ENCODE peak calls at places on chromosomes 3 and 15, in seven cellular contexts. One of them, this sample, is unnamed.

GRCh38 chr3:176978441-176978840 is 218.8 kb downstream of the TBL1XR1 start:
- DNase-seq in K562: no peak
- DNase-seq in HepG2: no peak
- DNase-seq in H1: no peak
- DNase-seq in GM12878: no peak
- DNase-seq in SK-N-SH: no peak
- DNase-seq in HCT116: no peak
- DNase-seq in this sample: no peak

GRCh38 chr3:194518652-194519051 is 31.9 kb upstream of the ATP13A3 start:
- DNase-seq in K562: no peak
- DNase-seq in HepG2: no peak
- DNase-seq in H1: no peak
- DNase-seq in GM12878: no peak
- DNase-seq in SK-N-SH: no peak
- DNase-seq in HCT116: no peak
- DNase-seq in this sample: no peak

GRCh38 chr15:79535536-79535935 is 103.4 kb downstream of the MINAR1 start:
- DNase-seq in K562: no peak
- DNase-seq in HepG2: no peak
- DNase-seq in H1: no peak
- DNase-seq in GM12878: no peak
- DNase-seq in SK-N-SH: no peak
- DNase-seq in HCT116: no peak
- DNase-seq in this sample: no peak

GRCh38 chr3:39107874-39108308 is 411 bp downstream of the TTC21A start:
- DNase-seq in K562: no peak
- DNase-seq in HepG2: no peak
- DNase-seq in H1: no peak
- DNase-seq in GM12878: no peak
- DNase-seq in SK-N-SH: no peak
- DNase-seq in HCT116: no peak
- DNase-seq in this sample: no peak

GRCh38 chr15:60043744-60044435 is 39.8 kb downstream of the FOXB1 start:
- DNase-seq in K562: no peak
- DNase-seq in HepG2: no peak
- DNase-seq in H1: no peak
- DNase-seq in GM12878: no peak
- DNase-seq in SK-N-SH: no peak
- DNase-seq in HCT116: no peak
- DNase-seq in this sample: no peak

GRCh38 chr3:160150525-160150924 is 74.7 kb upstream of the C3orf80 start:
- DNase-seq in K562: no peak
- DNase-seq in HepG2: no peak
- DNase-seq in H1: no peak
- DNase-seq in GM12878: no peak
- DNase-seq in SK-N-SH: no peak
- DNase-seq in HCT116: no peak
- DNase-seq in this sample: no peak

GRCh38 chr3:157844770-157845522 is 261.3 kb downstream of the SHOX2 start:
- DNase-seq in K562: no peak
- DNase-seq in HepG2: no peak
- DNase-seq in H1: no peak
- DNase-seq in GM12878: no peak
- DNase-seq in SK-N-SH: no peak
- DNase-seq in HCT116: no peak
- DNase-seq in this sample: no peak

GRCh38 chr3:50205719-50206276 is 727 bp downstream of the SLC38A3 start:
- DNase-seq in K562: peak; percentile 67
- DNase-seq in HepG2: peak; percentile 73
- DNase-seq in H1: no peak
- DNase-seq in GM12878: no peak
- DNase-seq in SK-N-SH: peak; percentile 62
- DNase-seq in HCT116: peak; percentile 63
- DNase-seq in this sample: peak; percentile 49

GRCh38 chr3:116233921-116234320 is 211.4 kb downstream of the LSAMP start:
- DNase-seq in K562: no peak
- DNase-seq in HepG2: no peak
- DNase-seq in H1: no peak
- DNase-seq in GM12878: no peak
- DNase-seq in SK-N-SH: no peak
- DNase-seq in HCT116: no peak
- DNase-seq in this sample: no peak

GRCh38 chr3:117035785-117036184 is 326.2 kb downstream of the TUSC7 start:
- DNase-seq in K562: no peak
- DNase-seq in HepG2: no peak
- DNase-seq in H1: no peak
- DNase-seq in GM12878: no peak
- DNase-seq in SK-N-SH: peak; percentile 53
- DNase-seq in HCT116: no peak
- DNase-seq in this sample: no peak

GRCh38 chr15:94177112-94177511 is 54.2 kb upstream of the MCTP2 start:
- DNase-seq in K562: no peak
- DNase-seq in HepG2: no peak
- DNase-seq in H1: no peak
- DNase-seq in GM12878: no peak
- DNase-seq in SK-N-SH: peak; percentile 30
- DNase-seq in HCT116: no peak
- DNase-seq in this sample: no peak

GRCh38 chr3:102485701-102486100 is 50.9 kb downstream of the ZPLD1 start:
- DNase-seq in K562: no peak
- DNase-seq in HepG2: no peak
- DNase-seq in H1: no peak
- DNase-seq in GM12878: no peak
- DNase-seq in SK-N-SH: no peak
- DNase-seq in HCT116: no peak
- DNase-seq in this sample: no peak

GRCh38 chr3:42159706-42160472 is 68.7 kb downstream of the TRAK1 start:
- DNase-seq in K562: peak; percentile 66
- DNase-seq in HepG2: peak; percentile 77
- DNase-seq in H1: peak; percentile 82
- DNase-seq in GM12878: no peak
- DNase-seq in SK-N-SH: peak; percentile 86
- DNase-seq in HCT116: peak; percentile 59
- DNase-seq in this sample: peak; percentile 87

GRCh38 chr15:67361100-67361499 is 106.5 kb downstream of the IQCH start:
- DNase-seq in K562: no peak
- DNase-seq in HepG2: no peak
- DNase-seq in H1: no peak
- DNase-seq in GM12878: no peak
- DNase-seq in SK-N-SH: no peak
- DNase-seq in HCT116: no peak
- DNase-seq in this sample: no peak

GRCh38 chr15:67358812-67359211 is 104.2 kb downstream of the IQCH start:
- DNase-seq in K562: no peak
- DNase-seq in HepG2: peak; percentile 20
- DNase-seq in H1: no peak
- DNase-seq in GM12878: no peak
- DNase-seq in SK-N-SH: no peak
- DNase-seq in HCT116: no peak
- DNase-seq in this sample: no peak

GRCh38 chr15:67359431-67360082 is 105.0 kb downstream of the IQCH start:
- DNase-seq in K562: no peak
- DNase-seq in HepG2: peak; percentile 22
- DNase-seq in H1: no peak
- DNase-seq in GM12878: no peak
- DNase-seq in SK-N-SH: peak; percentile 6
- DNase-seq in HCT116: no peak
- DNase-seq in this sample: no peak
- TF ChIP-seq JUND in K562: no peak
- TF ChIP-seq JUND in HepG2: no peak
- TF ChIP-seq JUND in H1: no peak
- TF ChIP-seq JUND in GM12878: no peak
- TF ChIP-seq JUND in SK-N-SH: no peak
- TF ChIP-seq JUND in HCT116: no peak
- TF ChIP-seq JUND in this sample: no peak

GRCh38 chr15:53210653-53211052 is 420.5 kb upstream of the ONECUT1 start:
- DNase-seq in K562: no peak
- DNase-seq in HepG2: no peak
- DNase-seq in H1: no peak
- DNase-seq in GM12878: no peak
- DNase-seq in SK-N-SH: no peak
- DNase-seq in HCT116: no peak
- DNase-seq in this sample: no peak
- TF ChIP-seq JUND in K562: no peak
- TF ChIP-seq JUND in HepG2: no peak
- TF ChIP-seq JUND in H1: no peak
- TF ChIP-seq JUND in GM12878: no peak
- TF ChIP-seq JUND in SK-N-SH: no peak
- TF ChIP-seq JUND in HCT116: no peak
- TF ChIP-seq JUND in this sample: no peak

GRCh38 chr3:113148307-113148703 is 63.1 kb upstream of the BOC start:
- DNase-seq in K562: no peak
- DNase-seq in HepG2: no peak
- DNase-seq in H1: no peak
- DNase-seq in GM12878: no peak
- DNase-seq in SK-N-SH: peak; percentile 59
- DNase-seq in HCT116: no peak
- DNase-seq in this sample: peak; percentile 66
- TF ChIP-seq JUND in K562: no peak
- TF ChIP-seq JUND in HepG2: no peak
- TF ChIP-seq JUND in H1: no peak
- TF ChIP-seq JUND in GM12878: no peak
- TF ChIP-seq JUND in SK-N-SH: no peak
- TF ChIP-seq JUND in HCT116: no peak
- TF ChIP-seq JUND in this sample: no peak

DNA sequence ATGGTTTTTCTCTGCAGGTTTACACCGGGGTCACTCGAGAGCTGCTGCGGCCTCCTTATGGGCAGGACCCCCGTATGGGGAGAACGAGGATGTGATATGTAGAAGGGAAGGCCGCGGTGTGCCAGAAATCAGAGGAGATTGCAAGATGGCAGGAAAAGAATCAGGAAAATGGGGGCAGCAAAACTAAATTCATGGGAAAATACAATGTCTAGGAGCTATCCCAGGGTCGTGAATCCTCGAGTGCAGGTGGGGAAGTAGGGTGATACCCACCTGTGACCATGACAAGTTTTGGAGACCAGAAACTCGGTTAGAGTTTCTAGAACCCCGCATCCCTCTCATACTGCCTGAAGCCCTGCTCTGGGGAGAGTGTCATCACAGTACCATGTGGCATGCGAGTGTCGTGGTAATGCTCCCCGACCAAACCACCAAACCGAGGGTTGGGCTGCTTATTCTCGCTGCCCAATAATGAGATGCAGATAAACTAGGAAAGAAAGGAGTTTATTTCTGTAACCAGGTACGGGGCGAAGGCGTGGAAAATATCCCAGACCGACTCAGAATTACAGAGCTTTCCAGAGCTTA is 781 bp downstream of the TRNT1 start:
- DNase-seq in K562: peak; percentile 26
- DNase-seq in HepG2: peak; percentile 20
- DNase-seq in H1: no peak
- DNase-seq in GM12878: no peak
- DNase-seq in SK-N-SH: peak; percentile 41
- DNase-seq in HCT116: no peak
- DNase-seq in this sample: peak; percentile 24
- TF ChIP-seq JUND in K562: no peak
- TF ChIP-seq JUND in HepG2: no peak
- TF ChIP-seq JUND in H1: no peak
- TF ChIP-seq JUND in GM12878: no peak
- TF ChIP-seq JUND in SK-N-SH: no peak
- TF ChIP-seq JUND in HCT116: no peak
- TF ChIP-seq JUND in this sample: no peak

GRCh38 chr3:184590795-184591194 is 29.2 kb downstream of the EPHB3 start:
- DNase-seq in K562: no peak
- DNase-seq in HepG2: no peak
- DNase-seq in H1: no peak
- DNase-seq in GM12878: no peak
- DNase-seq in SK-N-SH: peak; percentile 60
- DNase-seq in HCT116: no peak
- DNase-seq in this sample: no peak

GRCh38 chr3:184586871-184587270 is 25.3 kb downstream of the EPHB3 start:
- DNase-seq in K562: no peak
- DNase-seq in HepG2: no peak
- DNase-seq in H1: no peak
- DNase-seq in GM12878: no peak
- DNase-seq in SK-N-SH: no peak
- DNase-seq in HCT116: no peak
- DNase-seq in this sample: no peak

GRCh38 chr3:184591789-184592188 is 30.2 kb downstream of the EPHB3 start:
- DNase-seq in K562: no peak
- DNase-seq in HepG2: no peak
- DNase-seq in H1: no peak
- DNase-seq in GM12878: no peak
- DNase-seq in SK-N-SH: no peak
- DNase-seq in HCT116: no peak
- DNase-seq in this sample: no peak

GRCh38 chr3:184585545-184585944 is 24.0 kb downstream of the EPHB3 start:
- DNase-seq in K562: no peak
- DNase-seq in HepG2: no peak
- DNase-seq in H1: no peak
- DNase-seq in GM12878: no peak
- DNase-seq in SK-N-SH: no peak
- DNase-seq in HCT116: no peak
- DNase-seq in this sample: no peak

DNA sequence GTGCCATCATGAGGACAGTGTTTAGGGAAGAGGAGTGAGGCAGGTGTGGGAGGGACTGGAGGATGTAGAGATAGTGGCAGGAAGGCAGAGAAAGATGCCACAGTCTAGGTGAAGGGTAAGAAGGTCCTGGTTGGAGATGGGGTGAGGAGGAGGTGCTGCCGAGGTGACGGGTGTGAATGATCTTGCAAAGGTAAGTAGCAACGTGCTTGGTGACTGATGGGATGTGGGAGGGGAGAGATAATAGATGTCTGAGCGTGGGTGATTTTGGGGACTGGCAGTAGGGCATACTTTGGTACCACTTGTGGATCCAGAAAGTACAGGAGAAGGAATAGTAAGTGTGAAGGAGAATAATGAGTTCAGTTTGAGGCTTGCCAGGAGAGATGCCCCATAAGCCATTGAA is 27.2 kb downstream of the EPHB3 start:
- DNase-seq in K562: no peak
- DNase-seq in HepG2: no peak
- DNase-seq in H1: no peak
- DNase-seq in GM12878: no peak
- DNase-seq in SK-N-SH: no peak
- DNase-seq in HCT116: no peak
- DNase-seq in this sample: no peak
- TF ChIP-seq JUND in K562: no peak
- TF ChIP-seq JUND in HepG2: no peak
- TF ChIP-seq JUND in H1: no peak
- TF ChIP-seq JUND in GM12878: no peak
- TF ChIP-seq JUND in SK-N-SH: no peak
- TF ChIP-seq JUND in HCT116: no peak
- TF ChIP-seq JUND in this sample: no peak